ENCODE peak calls at places on chromosome 7, in seven cellular contexts. S is left cardiac atrium; K is NCI-H1930; Q is GM23248; J is stimulated activated CD8-positive, alpha-beta memory T cell treated with anti-CD3 and anti-CD28 coated beads, Interleukin-2, amount 100 ng/mL, for 48 hours; F is stimulated activated CD4-positive, alpha-beta T cell treated with anti-CD3 and anti-CD28 coated beads, Interleukin-4, amount 100 ng/mL, for 24 hours; D is brain microvascular endothelial cell. R is an unnamed sample.
A peak's percentile ranks its signal among the peaks of the same experiment; 100 is the strongest.

GRCh38 chr7:35003679-35004278 is 33.5 kb downstream of the DPY19L1 start:
- DNase-seq in D (peak; percentile 92), S (peak; percentile 34), J (no peak), F (no peak), K (peak; percentile 4), Q (peak; percentile 88), R (no peak)

GRCh38 chr7:28409716-28410627 is 2.3 kb upstream of the CREB5 start:
- DNase-seq in F (no peak), S (peak; percentile 53), K (no peak), D (peak; percentile 36), Q (peak; percentile 82), J (no peak), R (peak; percentile 72)

GRCh38 chr7:151172273-151173141 is 5.0 kb upstream of the GBX1 start:
- DNase-seq in D (peak; percentile 37), S (peak; percentile 80), K (peak; percentile 80), Q (peak; percentile 73), F (peak; percentile 80), J (peak; percentile 72), R (peak; percentile 89)

GRCh38 chr7:74572301-74573090 is 85.0 kb upstream of the GTF2I start:
- DNase-seq in K (no peak), F (no peak), S (peak; percentile 43), J (no peak), D (no peak), Q (no peak), R (no peak)

GRCh38 chr7:151035024-151035717 is 6.9 kb downstream of the ABCB8 start:
- DNase-seq in Q (no peak), D (no peak), K (no peak), S (no peak), J (no peak), F (no peak), R (no peak)

GRCh38 chr7:4764402-4765007 is 10.9 kb upstream of the AP5Z1 start:
- DNase-seq in Q (no peak), F (no peak), D (no peak), K (no peak), J (no peak), S (no peak), R (no peak)

GRCh38 chr7:716212-716611 is 10.3 kb upstream of the DNAAF5 start:
- DNase-seq in S (no peak), D (no peak), F (no peak), J (no peak), K (no peak), Q (no peak), R (no peak)

GRCh38 chr7:35777121-35777520 is 23.7 kb upstream of the SEPTIN7 start:
- DNase-seq in K (no peak), Q (no peak), F (no peak), D (no peak), S (no peak), J (no peak), R (no peak)

GRCh38 chr7:102449136-102449535 is 15.5 kb downstream of the ALKBH4 start:
- DNase-seq in S (no peak), F (no peak), Q (no peak), J (no peak), D (no peak), K (no peak), R (no peak)

GRCh38 chr7:120486164-120486563 is 213.2 kb downstream of the KCND2 start:
- DNase-seq in Q (no peak), S (no peak), K (no peak), J (no peak), F (no peak), D (no peak), R (no peak)

GRCh38 chr7:1811850-1812692 is 142.0 kb downstream of the ELFN1 start:
- DNase-seq in D (no peak), S (no peak), J (no peak), F (no peak), K (no peak), Q (no peak), R (peak; percentile 58)

GRCh38 chr7:16644987-16645592 is 464 bp downstream of the ANKMY2 start:
- DNase-seq in S (peak; percentile 43), J (no peak), D (no peak), K (no peak), Q (peak; percentile 66), F (peak; percentile 7), R (peak; percentile 53)

GRCh38 chr7:138837627-138838026 is 39.6 kb upstream of the ATP6V0A4 start:
- DNase-seq in Q (no peak), K (no peak), D (no peak), J (no peak), S (peak; percentile 62), F (no peak), R (no peak)

GRCh38 chr7:43764807-43765491 is 6.5 kb downstream of the BLVRA start:
- DNase-seq in D (no peak), S (no peak), K (no peak), J (no peak), F (no peak), Q (peak; percentile 59), R (no peak)

GRCh38 chr7:28358423-28358868 is 53.9 kb upstream of the CREB5 start:
- DNase-seq in D (peak; percentile 91), F (no peak), Q (peak; percentile 96), J (no peak), S (no peak), K (no peak), R (no peak)

GRCh38 chr7:26709210-26709990 is 155.0 kb downstream of the SKAP2 start:
- DNase-seq in J (no peak), F (no peak), D (no peak), S (no peak), K (no peak), Q (no peak), R (no peak)

GRCh38 chr7:157666530-157667040 is 329.8 kb downstream of the DNAJB6 start:
- DNase-seq in Q (no peak), D (no peak), J (no peak), F (no peak), S (no peak), K (no peak), R (no peak)

GRCh38 chr7:726854-727103 is 280 bp downstream of the DNAAF5 start:
- DNase-seq in F (no peak), J (no peak), K (peak; percentile 9), S (no peak), D (no peak), Q (no peak), R (no peak)

GRCh38 chr7:47040795-47041194 is 541.1 kb downstream of the TNS3 start:
- DNase-seq in D (no peak), Q (no peak), J (no peak), F (no peak), S (no peak), K (no peak), R (no peak)

GRCh38 chr7:151494569-151495284 is 25.0 kb downstream of the RHEB start:
- DNase-seq in D (no peak), J (no peak), K (no peak), S (no peak), Q (no peak), F (no peak), R (no peak)

GRCh38 chr7:72754312-72754711 is 73.7 kb downstream of the TYW1B start:
- DNase-seq in D (peak; percentile 37), S (no peak), Q (no peak), K (no peak), J (no peak), F (no peak), R (no peak)

R was measured in ecto neural progenitor cell.